ENCODE peak calls at places on chromosomes 3 and 15, in eight cellular contexts. F is EH, N is AG10803, G is SW480, U is GM19239, Z is ecto neural progenitor cell, J is AG09309, L is hippocampal formation. T is an unnamed sample.
A peak's percentile ranks its signal among the peaks of the same experiment; 100 is the strongest.

GRCh38 chr3:135865554-135865953 is 100.0 kb upstream of the PPP2R3A start:
- DNase-seq in U (no peak), J (no peak), L (no peak), F (peak; percentile 34), Z (no peak), N (peak; percentile 17), G (no peak), T (no peak)

GRCh38 chr3:129539201-129539600 is 3.8 kb upstream of the H1-8 start:
- DNase-seq in J (no peak), F (no peak), N (no peak), G (no peak), Z (no peak), L (no peak), U (no peak), T (no peak)

GRCh38 chr15:75232826-75233503 is 25.2 kb upstream of the GOLGA6C start:
- DNase-seq in N (no peak), G (no peak), F (no peak), L (no peak), Z (no peak), J (no peak), U (no peak), T (no peak)

GRCh38 chr3:64668582-64669510 is 19.0 kb downstream of the ADAMTS9 start:
- DNase-seq in Z (no peak), G (no peak), U (no peak), J (no peak), L (no peak), N (no peak), F (no peak), T (no peak)

GRCh38 chr15:43939070-43939469 is 112.3 kb downstream of the WDR76 start:
- DNase-seq in J (no peak), L (no peak), Z (peak; percentile 32), G (peak; percentile 11), F (peak; percentile 43), N (no peak), U (no peak), T (no peak)

GRCh38 chr15:39582286-39582976 is 1.6 kb downstream of the THBS1 start:
- DNase-seq in J (peak; percentile 80), U (no peak), F (peak; percentile 71), G (no peak), L (no peak), N (peak; percentile 84), Z (no peak), T (no peak)

GRCh38 chr3:3766140-3766539 is 33.1 kb upstream of the LRRN1 start:
- DNase-seq in N (no peak), U (no peak), G (no peak), L (no peak), F (no peak), Z (no peak), J (no peak), T (no peak)

GRCh38 chr3:184160456-184160855 is 5.3 kb downstream of the DVL3 start:
- DNase-seq in N (peak; percentile 60), F (peak; percentile 67), U (no peak), J (no peak), Z (no peak), G (no peak), L (no peak), T (no peak)

GRCh38 chr3:112579697-112580096 is 17.9 kb downstream of the SLC35A5 start:
- DNase-seq in Z (no peak), J (peak; percentile 57), G (no peak), L (no peak), F (peak; percentile 63), U (no peak), N (peak; percentile 84), T (no peak)

GRCh38 chr3:127074900-127075360 is 92.0 kb downstream of the PLXNA1 start:
- DNase-seq in N (peak; percentile 90), G (peak; percentile 53), F (peak; percentile 84), J (peak; percentile 60), Z (no peak), L (no peak), U (peak; percentile 27), T (peak; percentile 77)

GRCh38 chr15:70625438-70625837 is 137.9 kb downstream of the UACA start:
- DNase-seq in G (no peak), L (no peak), Z (no peak), N (no peak), J (no peak), F (no peak), U (no peak), T (no peak)

GRCh38 chr3:83003917-83004316 is 1242.5 kb upstream of the GBE1 start:
- DNase-seq in L (no peak), J (no peak), U (no peak), Z (no peak), N (no peak), G (no peak), F (no peak), T (no peak)

GRCh38 chr3:173745952-173746682 is 348.6 kb downstream of the NLGN1 start:
- DNase-seq in N (peak; percentile 30), L (no peak), Z (no peak), U (no peak), F (peak; percentile 87), J (no peak), G (no peak), T (peak; percentile 55)

GRCh38 chr15:60414016-60414682 is 16.4 kb upstream of the ANXA2 start:
- DNase-seq in U (no peak), N (peak; percentile 64), L (no peak), J (no peak), G (no peak), Z (no peak), F (peak; percentile 61), T (no peak)

GRCh38 chr3:86257955-86258641 is 732.9 kb downstream of the VGLL3 start:
- DNase-seq in J (no peak), F (no peak), U (no peak), N (no peak), L (no peak), Z (no peak), G (no peak), T (no peak)

GRCh38 chr15:51320843-51321242 is 17.6 kb downstream of the CYP19A1 start:
- DNase-seq in N (no peak), F (no peak), G (no peak), U (no peak), J (no peak), L (no peak), Z (no peak), T (no peak)

GRCh38 chr15:38304486-38304885 is 51.9 kb downstream of the SPRED1 start:
- DNase-seq in U (no peak), Z (no peak), G (no peak), N (peak; percentile 46), J (no peak), L (no peak), F (no peak), T (no peak)

GRCh38 chr3:123779646-123780231 is 104.4 kb downstream of the MYLK start:
- DNase-seq in U (no peak), L (no peak), Z (no peak), G (no peak), F (no peak), N (no peak), J (no peak), T (no peak)

GRCh38 chr3:175898194-175898593 is 1039.1 kb downstream of the NAALADL2 start:
- DNase-seq in L (no peak), Z (no peak), J (no peak), F (peak; percentile 53), G (no peak), U (no peak), N (peak; percentile 33), T (no peak)

GRCh38 chr15:90221251-90221900 is 12.4 kb downstream of the CIB1 start:
- DNase-seq in Z (peak; percentile 72), N (peak; percentile 90), L (peak; percentile 71), U (peak; percentile 65), G (peak; percentile 75), J (peak; percentile 57), F (peak; percentile 85), T (peak; percentile 87)

GRCh38 chr3:54830658-54831057 is 97.2 kb downstream of the LRTM1 start:
- DNase-seq in J (no peak), F (peak; percentile 26), N (no peak), Z (no peak), U (no peak), L (no peak), G (peak; percentile 30), T (peak; percentile 71)

T was measured in islet precursor cell.